ENCODE peak calls at places on chromosomes 5 and 9, in five cellular contexts. Q is SK-N-SH, T is OCI-LY7, V is neural progenitor cell, A is GM23338. P is an unnamed sample.

GRCh38 chr5:43203373-43203772 is 11.3 kb downstream of the NIM1K start:
- DNase-seq in V (no peak), A (no peak), T (no peak), Q (no peak), P (no peak)

GRCh38 chr5:135650081-135650480 is 71.3 kb upstream of the CXCL14 start:
- DNase-seq in V (no peak), A (no peak), T (no peak), Q (no peak), P (no peak)

GRCh38 chr5:66864240-66864884 is 268.2 kb downstream of the MAST4 start:
- DNase-seq in Q (no peak), A (peak), V (no peak), T (peak), P (peak)

GRCh38 chr5:6348476-6349000 is 29.8 kb downstream of the MED10 start:
- DNase-seq in T (no peak), V (no peak), A (no peak), Q (no peak), P (no peak)

GRCh38 chr5:147629196-147629595 is 119.3 kb upstream of the DPYSL3 start:
- DNase-seq in A (no peak), T (no peak), Q (no peak), V (no peak), P (no peak)

GRCh38 chr9:120947222-120947621 is 20.6 kb upstream of the TRAF1 start:
- DNase-seq in T (no peak), A (no peak), Q (no peak), V (no peak), P (no peak)

GRCh38 chr9:10855847-10856246 is 243.0 kb upstream of the PTPRD start:
- DNase-seq in Q (no peak), V (peak), A (peak), T (no peak), P (peak)

GRCh38 chr5:159208508-159209437 is 580 bp downstream of the RNF145 start:
- DNase-seq in T (peak), V (peak), Q (peak), A (peak), P (no peak)

GRCh38 chr9:37999501-38000189 is 69.4 kb downstream of the SHB start:
- DNase-seq in T (no peak), V (peak), A (no peak), Q (no peak), P (no peak)

GRCh38 chr5:109496112-109496511 is 86.3 kb upstream of the PJA2 start:
- DNase-seq in A (no peak), T (no peak), Q (no peak), V (no peak), P (no peak)

GRCh38 chr5:95445442-95445841 is 54.3 kb downstream of the FAM81B start:
- DNase-seq in A (no peak), Q (no peak), T (no peak), V (no peak), P (no peak)

GRCh38 chr9:35705372-35705771 is 15.6 kb upstream of the TPM2 start:
- DNase-seq in T (no peak), A (no peak), V (no peak), Q (no peak), P (no peak)

GRCh38 chr5:30446456-30446855 is 747.0 kb upstream of the CDH6 start:
- DNase-seq in A (no peak), V (no peak), Q (no peak), T (no peak), P (no peak)

GRCh38 chr9:114504341-114505186 is 709 bp downstream of the WHRN start:
- DNase-seq in A (peak), Q (peak), V (peak), T (no peak), P (peak)

GRCh38 chr9:127108182-127108876 is 14.1 kb downstream of the ANGPTL2 start:
- DNase-seq in Q (no peak), V (no peak), T (no peak), A (no peak), P (no peak)

GRCh38 chr9:5750569-5750968 is 82.3 kb downstream of the ERMP1 start:
- DNase-seq in Q (no peak), A (no peak), T (no peak), V (no peak), P (peak)

GRCh38 chr5:142014911-142015584 is 2.2 kb upstream of the GNPDA1 start:
- DNase-seq in Q (peak), A (peak), T (peak), V (peak), P (peak)

GRCh38 chr5:158602981-158603380 is 496.7 kb downstream of the EBF1 start:
- DNase-seq in Q (no peak), A (no peak), V (no peak), T (no peak), P (no peak)

GRCh38 chr5:89380635-89381034 is 497.7 kb upstream of the MEF2C start:
- DNase-seq in V (no peak), T (no peak), A (no peak), Q (no peak), P (no peak)

GRCh38 chr9:128026255-128027165 is 40.6 kb downstream of the NAIF1 start:
- DNase-seq in V (no peak), T (peak), Q (peak), A (no peak), P (no peak)

GRCh38 chr9:92669527-92669889 is 423 bp downstream of the IPPK start:
- DNase-seq in A (peak), V (peak), T (no peak), Q (peak), P (peak)

GRCh38 chr9:134592018-134592818 is 49.4 kb upstream of the COL5A1 start:
- DNase-seq in T (no peak), Q (no peak), A (no peak), V (no peak), P (no peak)

GRCh38 chr5:140607031-140607430 is 25.9 kb downstream of the CD14 start:
- DNase-seq in V (no peak), T (no peak), Q (no peak), A (no peak), P (no peak)

GRCh38 chr5:114477816-114478330 is 116.0 kb downstream of the KCNN2 start:
- DNase-seq in V (no peak), Q (no peak), A (no peak), T (no peak), P (no peak)

GRCh38 chr9:111992523-111992922 is 95.9 kb downstream of the UGCG start:
- DNase-seq in A (no peak), V (no peak), T (no peak), Q (no peak), P (peak)

GRCh38 chr5:55480781-55481180 is 54.0 kb downstream of the PLPP1 start:
- DNase-seq in T (no peak), Q (no peak), V (no peak), A (no peak), P (no peak)

GRCh38 chr9:85310531-85311070 is 431.2 kb downstream of the AGTPBP1 start:
- DNase-seq in V (no peak), A (no peak), T (no peak), Q (no peak), P (no peak)

GRCh38 chr9:18478517-18479361 is 4.8 kb downstream of the ADAMTSL1 start:
- DNase-seq in T (no peak), A (no peak), Q (no peak), V (peak), P (no peak)

GRCh38 chr9:96217358-96217755 is 84.6 kb downstream of the HSD17B3 start:
- DNase-seq in V (peak), A (no peak), Q (peak), T (no peak), P (no peak)

GRCh38 chr5:96052374-96052773 is 90.7 kb upstream of the ELL2 start:
- DNase-seq in V (no peak), T (no peak), Q (no peak), A (no peak), P (no peak)

GRCh38 chr5:111069839-111070238 is 1.7 kb upstream of the TSLP start:
- DNase-seq in Q (no peak), A (no peak), T (no peak), V (no peak), P (no peak)

GRCh38 chr5:89968870-89969472 is 440.6 kb downstream of the CETN3 start:
- DNase-seq in A (no peak), T (no peak), Q (no peak), V (no peak), P (no peak)

GRCh38 chr9:33466565-33467495 is 6.9 kb downstream of the NOL6 start:
- DNase-seq in A (peak), Q (peak), T (peak), V (peak), P (peak)
- TF ChIP-seq EZH2phosphoT487 in A (no peak), Q (no peak), T (no peak), V (no peak), P (no peak)

GRCh38 chr5:52787600-52788504 is at the start of the genes ITGA1 and PELO:
- DNase-seq in A (peak), Q (peak), V (peak), T (no peak), P (peak)

GRCh38 chr5:52786391-52786790 is 1.3 kb upstream of the ITGA1 start:
- DNase-seq in T (no peak), Q (no peak), V (no peak), A (no peak), P (no peak)

GRCh38 chr5:52788505-52788821 is 747 bp downstream of the ITGA1 start:
- DNase-seq in V (no peak), T (no peak), A (no peak), Q (peak), P (no peak)

GRCh38 chr5:52789378-52789777 is 1.7 kb downstream of the ITGA1 start:
- DNase-seq in A (no peak), T (no peak), V (no peak), Q (no peak), P (no peak)

GRCh38 chr5:52786937-52787599 is 648 bp upstream of the ITGA1 start:
- DNase-seq in V (no peak), T (peak), A (peak), Q (no peak), P (peak)
- TF ChIP-seq EZH2phosphoT487 in V (no peak), T (no peak), A (no peak), Q (no peak), P (no peak)

DNA sequence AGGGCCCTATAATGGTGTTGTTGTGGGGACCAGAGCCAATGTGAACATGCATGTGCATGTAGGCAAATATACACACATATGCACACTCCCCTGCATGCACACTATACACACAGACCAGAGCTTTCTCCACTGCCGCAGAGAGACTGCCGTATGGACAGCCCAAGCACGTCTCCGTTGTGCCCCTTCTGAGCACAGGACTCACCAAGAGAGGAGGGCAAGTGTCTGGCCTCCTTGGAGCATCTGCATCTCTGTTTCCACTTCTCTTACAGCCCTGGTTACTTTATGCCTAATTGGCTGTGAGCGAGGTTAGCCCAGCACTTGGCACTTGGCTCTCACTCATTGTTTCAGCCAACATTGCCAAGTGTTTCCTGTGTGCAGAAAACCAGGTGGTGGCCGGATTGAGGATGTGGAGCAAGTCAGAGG is 30.4 kb downstream of the CSF2 start:
- DNase-seq in V (no peak), T (peak), Q (no peak), A (no peak), P (peak)
- TF ChIP-seq EZH2phosphoT487 in V (no peak), T (no peak), Q (no peak), A (no peak), P (no peak)

DNA sequence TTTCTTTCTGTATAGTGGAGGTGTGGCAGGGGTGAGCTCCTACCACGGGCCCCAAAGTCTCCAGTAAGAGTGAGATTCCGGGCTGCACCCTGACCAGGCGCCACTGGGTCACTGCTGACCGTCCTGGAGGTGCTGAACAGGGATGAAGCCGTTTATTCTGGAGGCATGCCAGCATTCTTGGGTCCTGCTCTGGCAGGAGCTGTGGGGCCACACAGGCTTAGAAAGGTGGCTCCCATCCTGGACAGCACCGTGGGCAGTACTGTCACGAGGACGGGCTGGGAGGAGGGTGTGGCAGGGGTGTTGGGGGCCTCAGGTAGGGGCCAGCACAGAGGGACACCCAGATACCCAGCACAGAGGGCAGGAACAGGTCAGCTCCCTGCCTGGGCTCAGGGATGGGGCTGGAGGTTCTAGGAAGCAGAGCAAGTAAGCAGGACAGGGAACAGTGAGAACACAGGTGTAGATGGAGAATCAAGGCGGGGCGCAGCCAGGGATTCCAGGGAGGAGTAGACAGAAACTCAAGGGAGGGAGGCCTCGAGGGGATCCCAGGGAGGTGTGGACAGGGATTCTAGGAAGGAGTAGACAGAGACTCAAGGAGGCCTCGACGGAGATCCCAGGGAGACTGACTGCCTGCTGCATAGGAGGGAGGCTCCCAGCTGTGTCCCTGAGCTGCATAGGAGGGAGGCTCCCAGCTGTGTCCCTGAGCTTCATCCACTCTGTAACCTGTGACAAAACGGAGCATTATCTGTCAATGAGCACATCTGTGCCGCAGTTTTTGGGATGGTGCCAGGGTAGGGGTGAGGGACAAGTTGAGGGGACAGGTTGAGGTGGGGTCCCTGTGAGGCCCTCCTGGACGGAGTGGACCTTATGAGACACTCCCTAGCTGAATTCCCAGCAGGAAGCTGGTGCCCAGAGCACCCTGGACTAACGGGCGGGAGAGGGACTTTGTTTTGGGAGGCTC is 1.1 kb upstream of the PLEKHG4B start:
- DNase-seq in A (peak), T (no peak), V (no peak), Q (no peak), P (no peak)
- TF ChIP-seq EZH2phosphoT487 in A (no peak), T (no peak), V (no peak), Q (no peak), P (no peak)

GRCh38 chr9:110180713-110181434 is 27.1 kb downstream of the C9orf152 start:
- DNase-seq in Q (no peak), T (peak), V (no peak), A (peak), P (peak)

GRCh38 chr9:110180386-110180712 is 27.6 kb downstream of the C9orf152 start:
- DNase-seq in Q (no peak), T (no peak), A (no peak), V (no peak), P (no peak)

GRCh38 chr9:110178281-110178680 is 29.7 kb downstream of the C9orf152 start:
- DNase-seq in Q (no peak), A (no peak), V (no peak), T (no peak), P (no peak)

GRCh38 chr9:110183208-110184145 is 24.5 kb downstream of the C9orf152 start:
- DNase-seq in A (peak), Q (peak), T (peak), V (peak), P (peak)

DNA sequence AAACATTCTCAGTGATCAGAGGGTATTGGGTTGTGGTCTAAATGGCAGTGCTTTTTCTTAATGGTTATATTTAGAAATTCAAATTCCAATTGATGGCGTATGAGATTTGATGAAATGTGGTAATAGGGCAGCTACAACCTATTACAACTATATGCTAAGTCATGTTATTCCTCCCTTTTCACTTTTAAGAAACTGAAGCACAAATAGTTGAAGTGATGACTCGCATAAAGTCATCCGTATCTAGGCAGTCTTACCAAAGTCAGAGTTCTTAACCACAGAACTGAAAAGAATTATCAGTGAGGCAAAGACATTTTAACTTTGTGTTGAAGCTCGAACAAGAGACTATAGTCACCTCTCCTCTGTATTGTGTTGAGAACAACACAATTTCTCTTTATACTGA is 28.2 kb downstream of the C9orf152 start:
- DNase-seq in Q (no peak), V (no peak), A (no peak), T (no peak), P (no peak)
- TF ChIP-seq EZH2phosphoT487 in Q (no peak), V (no peak), A (no peak), T (no peak), P (no peak)

DNA sequence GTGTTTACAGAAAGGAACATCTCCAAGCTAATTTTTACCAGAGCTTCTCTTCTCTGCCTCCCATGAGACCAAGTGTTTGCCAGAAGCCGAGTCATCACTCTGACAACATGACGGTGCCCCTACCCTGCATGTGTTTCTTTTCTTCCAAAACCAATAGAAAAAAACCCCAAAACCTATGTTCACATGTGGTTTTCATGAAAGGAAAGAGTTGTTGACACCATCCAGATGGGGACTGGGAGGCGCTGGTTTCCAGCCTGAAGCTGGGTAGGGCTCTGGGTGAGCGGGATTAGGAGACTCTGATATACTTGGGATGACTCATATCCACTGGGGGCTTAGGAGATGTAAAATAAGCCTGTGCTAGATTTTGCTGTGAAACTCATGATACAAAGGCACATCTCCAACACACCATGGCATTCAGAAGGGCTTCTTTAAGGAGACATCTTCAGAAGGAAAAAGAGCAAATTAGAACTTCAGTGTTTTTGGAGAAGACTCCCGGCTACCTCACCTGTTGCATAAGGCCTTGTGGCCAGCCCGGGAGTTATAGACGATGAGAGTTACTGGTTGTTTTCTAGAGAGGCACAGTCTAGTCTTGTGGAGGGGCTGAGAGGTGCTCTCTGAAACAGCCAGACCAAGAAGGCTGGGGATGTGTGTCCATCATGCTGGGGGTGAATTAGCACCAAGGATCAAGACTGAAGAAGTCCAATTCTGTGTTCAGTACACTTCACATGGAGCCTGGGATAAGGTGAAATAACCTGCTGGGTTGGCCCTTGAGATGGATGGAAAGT is 108.9 kb upstream of the LHFPL2 start:
- DNase-seq in Q (no peak), V (no peak), T (no peak), A (no peak), P (peak)
- TF ChIP-seq EZH2phosphoT487 in Q (no peak), V (no peak), T (no peak), A (no peak), P (no peak)

P was measured in MM.1S.